ENCODE peak calls at places on chromosomes 5 and 9, in four cellular contexts. O is HepG2, Y is GM12878, C is K562. J is an unnamed sample.

GRCh38 chr9:87442451-87442850 is 55.2 kb upstream of the DAPK1 start:
- DNase-seq in C (no peak), Y (no peak), O (peak), J (no peak)

GRCh38 chr5:14063117-14063516 is 80.0 kb upstream of the TRIO start:
- DNase-seq in C (no peak), Y (no peak), O (no peak), J (no peak)

GRCh38 chr9:27384262-27385014 is 87.5 kb upstream of the EQTN start:
- DNase-seq in O (no peak), Y (no peak), C (no peak), J (no peak)

GRCh38 chr5:69035665-69036064 is 58.1 kb upstream of the SLC30A5 start:
- DNase-seq in Y (no peak), O (no peak), C (no peak), J (no peak)

GRCh38 chr5:133201310-133201709 is 149.5 kb downstream of the HSPA4 start:
- DNase-seq in Y (no peak), C (no peak), O (no peak), J (no peak)

GRCh38 chr9:404229-404628 is 189.6 kb downstream of the DOCK8 start:
- DNase-seq in Y (no peak), O (no peak), C (no peak), J (no peak)

GRCh38 chr5:123180178-123180577 is 91.1 kb downstream of the PRDM6 start:
- DNase-seq in O (no peak), C (no peak), Y (no peak), J (no peak)

GRCh38 chr9:101536938-101537337 is 3.3 kb downstream of the RNF20 start:
- DNase-seq in C (no peak), Y (no peak), O (peak), J (peak)

GRCh38 chr9:6944093-6944551 is 186.3 kb downstream of the KDM4C start:
- DNase-seq in O (no peak), C (no peak), Y (no peak), J (no peak)

GRCh38 chr5:54881286-54882005 is 103.9 kb downstream of the ESM1 start:
- DNase-seq in O (no peak), Y (no peak), C (no peak), J (no peak)

GRCh38 chr5:172971482-172971881 is 12.1 kb upstream of the ATP6V0E1 start:
- DNase-seq in Y (no peak), C (no peak), O (no peak), J (no peak)

GRCh38 chr9:33137271-33137670 is 29.9 kb downstream of the B4GALT1 start:
- DNase-seq in Y (no peak), C (no peak), O (no peak), J (no peak)

GRCh38 chr5:149357370-149358293 is at the start of gene PCYOX1L:
- DNase-seq in C (peak), Y (peak), O (peak), J (peak)
- TF ChIP-seq BHLHE40 in C (peak), Y (peak), O (no peak), J (no peak)

DNA sequence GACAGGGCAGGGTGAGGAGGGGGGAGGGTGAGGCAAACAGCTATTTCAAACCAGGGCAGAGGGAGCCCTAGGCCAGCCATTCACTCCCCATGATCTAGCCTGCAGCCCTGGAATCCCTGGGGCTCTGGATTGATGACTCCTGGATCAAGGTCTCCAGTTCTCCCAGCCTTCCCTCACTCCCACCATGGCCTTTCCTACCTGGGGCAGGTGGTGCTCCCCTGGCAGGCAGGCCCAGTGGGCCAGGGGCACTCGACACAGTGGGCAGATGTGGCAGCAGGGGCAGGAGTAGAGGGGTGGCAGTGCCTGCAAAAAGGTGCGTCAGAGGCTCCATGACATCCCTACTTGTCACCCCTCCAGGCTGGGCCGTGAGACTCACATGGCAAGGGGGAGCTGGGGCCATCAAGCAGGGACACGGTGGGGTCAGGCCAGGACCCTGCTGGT is 6.0 kb downstream of the KIF12 start:
- DNase-seq in Y (no peak), C (no peak), O (no peak), J (no peak)
- TF ChIP-seq FOXM1 in Y (no peak), C (no peak), O (no peak), J (no peak)

GRCh38 chr5:1554410-1554967 is 30.7 kb upstream of the LPCAT1 start:
- DNase-seq in O (no peak), C (no peak), Y (no peak), J (no peak)
- TF ChIP-seq BHLHE40 in O (no peak), C (no peak), Y (no peak), J (no peak)

GRCh38 chr9:125789196-125789595 is 42.0 kb downstream of the PBX3 start:
- DNase-seq in Y (no peak), C (no peak), O (no peak), J (no peak)

GRCh38 chr9:125787715-125788114 is 40.5 kb downstream of the PBX3 start:
- DNase-seq in C (no peak), Y (no peak), O (no peak), J (no peak)

GRCh38 chr9:125782718-125783117 is 35.5 kb downstream of the PBX3 start:
- DNase-seq in C (no peak), Y (no peak), O (no peak), J (no peak)

GRCh38 chr9:125784286-125785049 is 37.3 kb downstream of the PBX3 start:
- DNase-seq in C (no peak), Y (no peak), O (no peak), J (no peak)

GRCh38 chr9:125785187-125785840 is 38.1 kb downstream of the PBX3 start:
- DNase-seq in Y (no peak), C (no peak), O (peak), J (no peak)
- TF ChIP-seq FOXM1 in Y (no peak), C (no peak), O (no peak), J (no peak)

GRCh38 chr9:84966876-84967830 is 297.6 kb downstream of the NTRK2 start:
- DNase-seq in O (peak), C (peak), Y (no peak), J (peak)
- TF ChIP-seq BHLHE40 in O (no peak), C (no peak), Y (no peak), J (no peak)

J was measured in HEK293T.